ENCODE peak calls at places on chromosomes 16 and 17, in six cellular contexts. N is amniotic stem cell, F is astrocyte of the hippocampus, B is cardiac fibroblast, U is adrenal gland, I is HFF-Myc. T is an unnamed sample.
A peak's percentile ranks its signal among the peaks of the same experiment; 100 is the strongest.

GRCh38 chr17:38353084-38353604 is 1.5 kb downstream of the SOCS7 start:
- DNase-seq in B (no peak), I (no peak), U (no peak), N (no peak), F (peak; percentile 19), T (peak; percentile 46)

GRCh38 chr16:56683424-56684162 is 1.3 kb downstream of the MT1X start:
- DNase-seq in I (no peak), N (no peak), F (no peak), B (no peak), U (no peak), T (no peak)

GRCh38 chr17:14827394-14827793 is 437.7 kb downstream of the PMP22 start:
- DNase-seq in U (no peak), N (no peak), I (no peak), F (no peak), B (no peak), T (no peak)

GRCh38 chr16:30761928-30762902 is at the start of the genes CFAP119 and RNF40:
- DNase-seq in I (peak; percentile 96), U (peak; percentile 98), B (peak; percentile 99), N (peak; percentile 94), F (peak; percentile 99), T (peak; percentile 99)

GRCh38 chr16:17417740-17418139 is 53.0 kb downstream of the XYLT1 start:
- DNase-seq in F (no peak), B (no peak), I (no peak), N (no peak), U (no peak), T (no peak)

GRCh38 chr16:66490774-66491715 is 58.9 kb downstream of the TK2 start:
- DNase-seq in F (no peak), B (no peak), I (no peak), N (no peak), U (no peak), T (no peak)

GRCh38 chr17:43574896-43575525 is 28.9 kb upstream of the ETV4 start:
- DNase-seq in F (no peak), I (no peak), N (no peak), U (no peak), B (no peak), T (peak; percentile 55)

GRCh38 chr16:85591381-85591780 is 21.7 kb upstream of the GSE1 start:
- DNase-seq in I (no peak), N (no peak), F (no peak), U (no peak), B (no peak), T (no peak)

GRCh38 chr16:80751167-80751566 is 53.2 kb downstream of the CDYL2 start:
- DNase-seq in F (no peak), N (no peak), U (no peak), B (peak; percentile 70), I (no peak), T (peak; percentile 1)

GRCh38 chr17:21119945-21120249 is 6.9 kb upstream of the DHRS7B start:
- DNase-seq in I (no peak), U (no peak), N (no peak), B (no peak), F (no peak), T (no peak)

GRCh38 chr17:82029391-82029790 is 2.1 kb upstream of the RAC3 start:
- DNase-seq in B (no peak), U (no peak), I (no peak), F (no peak), N (no peak), T (no peak)

GRCh38 chr16:62913924-62914323 is 877.7 kb upstream of the CDH8 start:
- DNase-seq in N (no peak), I (no peak), U (no peak), B (no peak), F (no peak), T (no peak)

GRCh38 chr16:19307587-19308241 is 22.2 kb downstream of the CLEC19A start:
- DNase-seq in N (no peak), B (no peak), U (no peak), F (no peak), I (no peak), T (peak; percentile 21)

GRCh38 chr16:84599528-84600202 is 18.2 kb downstream of the COTL1 start:
- DNase-seq in B (peak; percentile 86), N (no peak), I (no peak), F (peak; percentile 89), U (peak; percentile 63), T (peak; percentile 75)

GRCh38 chr17:68290955-68291835 is at the start of the genes ARSG and SLC16A6:
- DNase-seq in U (peak; percentile 65), B (peak; percentile 44), N (no peak), F (peak; percentile 75), I (no peak), T (peak; percentile 64)

GRCh38 chr16:16007743-16008111 is 58.3 kb downstream of the ABCC1 start:
- DNase-seq in F (no peak), U (no peak), B (no peak), I (no peak), N (no peak), T (no peak)

GRCh38 chr17:37417852-37418251 is 11.2 kb downstream of the TADA2A start:
- DNase-seq in B (peak; percentile 57), N (no peak), I (no peak), U (no peak), F (peak; percentile 12), T (no peak)